ENCODE peak calls at places on chromosomes 16 and 17, in five cellular contexts. P is CD8-positive, alpha-beta T cell; K is HCT116; A is ovary; W is pancreas. F is an unnamed sample.

GRCh38 chr16:75080205-75081029 is 36.2 kb downstream of the LDHD start:
- DNase-seq in P (no peak), K (no peak), A (no peak), W (no peak), F (no peak)

GRCh38 chr16:58114827-58115825 is 14.1 kb downstream of the CFAP20 start:
- DNase-seq in P (no peak), K (no peak), A (no peak), W (no peak), F (no peak)

GRCh38 chr17:29593546-29594440 is 861 bp downstream of the ANKRD13B start:
- DNase-seq in P (no peak), K (no peak), A (peak; percentile 53), W (peak; percentile 24), F (no peak)

GRCh38 chr16:6964679-6965078 is 368.0 kb upstream of the RBFOX1 start:
- DNase-seq in P (no peak), K (no peak), A (no peak), W (no peak), F (no peak)

GRCh38 chr16:82756283-82756599 is 129.5 kb downstream of the CDH13 start:
- DNase-seq in P (no peak), K (no peak), A (no peak), W (no peak), F (no peak)

GRCh38 chr16:71647391-71647790 is 21.4 kb downstream of the MARVELD3 start:
- DNase-seq in P (no peak), K (no peak), A (no peak), W (no peak), F (no peak)

GRCh38 chr16:10121496-10121895 is 60.7 kb downstream of the GRIN2A start:
- DNase-seq in P (no peak), K (no peak), A (no peak), W (no peak), F (no peak)

GRCh38 chr16:27550582-27550920 is 607 bp downstream of the KATNIP start:
- DNase-seq in P (no peak), K (no peak), A (no peak), W (no peak), F (no peak)

GRCh38 chr16:87056083-87056482 is 261.1 kb downstream of the C16orf95 start:
- DNase-seq in P (no peak), K (no peak), A (no peak), W (no peak), F (no peak)

GRCh38 chr16:5060073-5060641 is 5.6 kb downstream of the C16orf89 start:
- DNase-seq in P (no peak), K (no peak), A (no peak), W (no peak), F (no peak)

GRCh38 chr16:4663756-4664465 is 29.5 kb upstream of the NUDT16L1 start:
- DNase-seq in P (no peak), K (no peak), A (no peak), W (no peak), F (no peak)

GRCh38 chr16:81778861-81779539 is at the start of gene PLCG2:
- DNase-seq in P (peak; percentile 56), K (peak; percentile 47), A (peak; percentile 31), W (peak; percentile 67), F (no peak)

GRCh38 chr17:50266384-50267073 is 7.7 kb upstream of the TMEM92 start:
- DNase-seq in P (no peak), K (no peak), A (peak; percentile 82), W (peak; percentile 40), F (no peak)

GRCh38 chr17:30376621-30377452 is 1.9 kb upstream of the CPD start:
- DNase-seq in P (no peak), K (no peak), A (peak; percentile 30), W (no peak), F (no peak)

GRCh38 chr17:77281904-77282367 is 141.2 kb downstream of the SEC14L1 start:
- DNase-seq in P (no peak), K (no peak), A (no peak), W (no peak), F (no peak)

GRCh38 chr17:74432484-74433391 is 850 bp downstream of the GPRC5C start:
- DNase-seq in P (no peak), K (no peak), A (peak; percentile 40), W (no peak), F (no peak)
- H3K4me3 ChIP-seq in P (no peak overlapping the region), K (peak overlapping the region; percentile 70), A (peak overlapping the region; percentile 52), W (peak overlapping the region; percentile 89), F (peak overlapping the region; percentile 49)

DNA sequence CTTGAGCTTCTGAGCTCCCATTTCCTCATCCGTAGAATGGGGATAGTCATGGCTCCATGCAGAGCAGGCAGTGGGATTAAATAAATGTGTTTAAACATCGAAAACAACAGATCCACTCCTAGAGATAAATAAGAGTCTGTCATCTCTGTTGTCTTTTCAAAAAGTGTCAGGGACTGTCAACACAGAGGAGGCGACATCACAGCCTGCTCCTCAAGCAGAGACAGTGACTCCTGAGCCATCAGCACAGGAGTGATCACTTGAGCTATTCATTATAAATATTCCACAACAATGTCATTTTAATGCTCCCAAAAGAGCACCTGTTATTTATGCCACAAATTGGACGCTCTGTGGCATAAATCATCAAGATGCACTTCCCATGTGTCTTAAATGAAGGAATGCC is 605.6 kb upstream of the CDH5 start:
- DNase-seq in P (no peak), K (no peak), A (no peak), W (no peak), F (no peak)
- H3K27ac ChIP-seq in P (no peak overlapping the region), K (no peak overlapping the region), A (no peak overlapping the region), W (no peak overlapping the region), F (no peak overlapping the region)

GRCh38 chr17:43849116-43849515 is 2.1 kb downstream of the CD300LG start:
- DNase-seq in P (no peak), K (no peak), A (no peak), W (no peak), F (no peak)

GRCh38 chr17:43848601-43849000 is 1.6 kb downstream of the CD300LG start:
- DNase-seq in P (no peak), K (no peak), A (no peak), W (no peak), F (no peak)

GRCh38 chr17:43846221-43846712 is 709 bp upstream of the CD300LG start:
- DNase-seq in P (peak; percentile 70), K (peak; percentile 70), A (peak; percentile 82), W (peak; percentile 86), F (peak; percentile 71)

GRCh38 chr17:43845772-43846171 is 1.2 kb upstream of the CD300LG start:
- DNase-seq in P (no peak), K (no peak), A (no peak), W (no peak), F (no peak)

DNA sequence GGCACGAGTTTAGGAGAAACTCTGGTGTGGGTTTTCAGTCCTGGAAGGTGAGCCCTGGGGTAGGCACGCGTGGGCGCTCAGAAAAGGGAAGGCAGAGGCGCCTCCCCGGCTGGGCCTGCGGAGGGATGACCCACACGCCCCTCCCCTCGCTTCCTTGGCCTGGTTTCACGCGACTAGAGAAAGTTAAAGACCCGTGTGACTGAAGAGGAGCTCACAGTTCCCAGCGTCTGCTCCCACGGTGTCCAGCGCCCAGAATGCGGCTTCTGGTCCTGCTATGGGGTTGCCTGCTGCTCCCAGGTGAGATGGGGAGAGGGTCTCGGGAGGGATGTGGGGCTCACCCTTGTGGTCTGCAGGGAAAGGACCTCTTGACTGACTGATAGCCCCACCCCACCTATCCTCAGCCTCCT is at the start of gene CD300LG:
- DNase-seq in P (no peak), K (no peak), A (no peak), W (no peak), F (no peak)
- TF ChIP-seq CTCF in P (no peak), K (no peak), A (no peak), W (no peak), F (no peak)

GRCh38 chr17:75830168-75831031 is 13.8 kb downstream of the UNC13D start:
- DNase-seq in P (peak; percentile 19), K (no peak), A (no peak), W (no peak), F (no peak)

GRCh38 chr17:75834279-75834920 is 9.8 kb downstream of the UNC13D start:
- DNase-seq in P (no peak), K (no peak), A (no peak), W (no peak), F (peak; percentile 62)

GRCh38 chr17:75831032-75831567 is 13.1 kb downstream of the UNC13D start:
- DNase-seq in P (no peak), K (no peak), A (no peak), W (no peak), F (no peak)

GRCh38 chr17:75832164-75832651 is 12.0 kb downstream of the UNC13D start:
- DNase-seq in P (peak; percentile 13), K (no peak), A (no peak), W (no peak), F (no peak)

GRCh38 chr17:75832652-75833400 is 11.4 kb downstream of the UNC13D start:
- DNase-seq in P (peak; percentile 18), K (no peak), A (no peak), W (no peak), F (no peak)
- H3K4me3 ChIP-seq in P (peak overlapping the region; percentile 9), K (no peak overlapping the region), A (no peak overlapping the region), W (no peak overlapping the region), F (no peak overlapping the region)

F was measured in dorsolateral prefrontal cortex.